ENCODE peak calls at places on chromosome 7, in five cellular contexts. K is esophagus squamous epithelium, Z is thoracic aorta, W is dorsolateral prefrontal cortex, O is tibial artery. V is an unnamed sample.

GRCh38 chr7:129144095-129144833 is at the start of gene TSPAN33:
- DNase-seq in K (no peak), Z (no peak), W (peak), O (peak), V (peak)

GRCh38 chr7:41538810-41539724 is 163.8 kb downstream of the INHBA start:
- DNase-seq in K (no peak), Z (no peak), W (no peak), O (no peak), V (no peak)

GRCh38 chr7:129225206-129225930 is 538 bp downstream of the AHCYL2 start:
- DNase-seq in K (no peak), Z (no peak), W (peak), O (peak), V (peak)

GRCh38 chr7:45292481-45292880 is 134.9 kb downstream of the RAMP3 start:
- DNase-seq in K (no peak), Z (no peak), W (no peak), O (no peak), V (no peak)

GRCh38 chr7:140314571-140315480 is 83.5 kb downstream of the SLC37A3 start:
- DNase-seq in K (no peak), Z (no peak), W (peak), O (no peak), V (no peak)

GRCh38 chr7:104136561-104136960 is 71.3 kb downstream of the ORC5 start:
- DNase-seq in K (no peak), Z (no peak), W (no peak), O (no peak), V (no peak)

GRCh38 chr7:66503551-66504031 is 125.1 kb upstream of the KCTD7 start:
- DNase-seq in K (no peak), Z (no peak), W (no peak), O (no peak), V (no peak)

GRCh38 chr7:114298011-114298410 is 116.6 kb upstream of the FOXP2 start:
- DNase-seq in K (no peak), Z (no peak), W (no peak), O (no peak), V (no peak)

GRCh38 chr7:132488634-132489302 is 87.5 kb downstream of the PLXNA4 start:
- DNase-seq in K (no peak), Z (no peak), W (no peak), O (no peak), V (no peak)

GRCh38 chr7:473211-473734 is 46.4 kb downstream of the PDGFA start:
- DNase-seq in K (no peak), Z (no peak), W (no peak), O (peak), V (no peak)

GRCh38 chr7:147607151-147607800 is 983.3 kb upstream of the C7orf33 start:
- DNase-seq in K (no peak), Z (no peak), W (no peak), O (no peak), V (no peak)

GRCh38 chr7:54904130-54904529 is 114.7 kb upstream of the EGFR start:
- DNase-seq in K (no peak), Z (no peak), W (no peak), O (peak), V (no peak)

GRCh38 chr7:86846494-86847190 is 202.9 kb downstream of the GRM3 start:
- DNase-seq in K (no peak), Z (no peak), W (no peak), O (no peak), V (no peak)

GRCh38 chr7:99476107-99476506 is 3.4 kb downstream of the ZNF789 start:
- DNase-seq in K (no peak), Z (no peak), W (no peak), O (no peak), V (no peak)

GRCh38 chr7:50718876-50719275 is 63.8 kb downstream of the GRB10 start:
- DNase-seq in K (no peak), Z (no peak), W (no peak), O (no peak), V (no peak)

GRCh38 chr7:1432411-1433082 is 26.7 kb downstream of the MICALL2 start:
- DNase-seq in K (no peak), Z (peak), W (peak), O (peak), V (no peak)

GRCh38 chr7:1197997-1198632 is 34.6 kb upstream of the UNCX start:
- DNase-seq in K (no peak), Z (no peak), W (no peak), O (no peak), V (no peak)

GRCh38 chr7:75738975-75739795 is 444 bp upstream of the HIP1 start:
- DNase-seq in K (peak), Z (peak), W (peak), O (peak), V (peak)
- H3K4me3 ChIP-seq in K (peak), Z (peak), W (peak), O (peak), V (peak)

GRCh38 chr7:119949053-119949452 is 323.9 kb upstream of the KCND2 start:
- DNase-seq in K (no peak), Z (no peak), W (no peak), O (no peak), V (no peak)
- H3K4me3 ChIP-seq in K (no peak), Z (no peak), W (no peak), O (no peak), V (no peak)

GRCh38 chr7:108456845-108457540 is 757 bp upstream of the NRCAM start:
- DNase-seq in K (no peak), Z (no peak), W (no peak), O (no peak), V (no peak)
- H3K4me3 ChIP-seq in K (peak), Z (peak), W (peak), O (no peak), V (peak)

DNA sequence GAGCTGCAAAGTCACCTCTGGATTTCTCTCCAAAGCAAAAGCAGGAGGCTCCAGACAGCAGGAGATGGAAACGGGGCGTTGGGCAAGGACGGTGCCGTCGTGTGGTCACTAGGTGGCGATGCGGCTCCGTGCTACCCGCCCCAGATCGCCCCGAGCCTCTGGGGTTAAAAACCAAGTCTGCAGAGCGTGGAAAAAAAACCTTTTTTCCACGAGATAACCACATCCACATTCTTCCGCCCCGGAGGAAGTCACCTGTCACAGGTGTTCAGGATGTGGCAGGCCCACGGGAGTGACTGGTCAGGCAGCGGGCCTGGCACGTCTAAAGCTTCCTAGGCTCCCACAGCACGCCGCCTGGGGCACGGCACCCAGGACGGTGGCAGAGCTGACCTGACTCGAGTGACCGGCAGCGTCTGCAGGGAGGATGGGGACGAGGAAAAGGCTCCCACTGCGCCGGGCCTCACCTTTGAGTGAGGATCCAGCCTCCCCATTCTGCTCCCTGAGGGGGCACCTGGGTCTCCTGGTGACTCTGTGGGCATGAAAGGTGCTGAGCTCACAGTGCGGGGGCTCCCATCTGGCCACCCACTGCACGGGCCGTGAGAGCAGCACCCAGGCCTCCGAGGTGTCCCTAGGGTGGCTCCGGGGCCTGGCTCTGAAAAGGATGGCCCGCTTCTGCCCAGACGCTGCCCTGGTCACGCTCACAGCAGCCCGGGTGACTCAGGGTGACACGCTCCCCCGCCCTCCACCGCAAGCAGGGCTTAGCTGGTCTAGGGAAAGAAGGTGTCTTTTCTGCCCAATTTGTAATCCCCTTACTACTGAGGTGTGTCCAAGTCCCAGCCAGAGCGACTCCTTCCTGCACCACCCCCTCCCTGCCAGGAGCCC is 71.3 kb upstream of the TNRC18 start:
- DNase-seq in K (no peak), Z (no peak), W (peak), O (peak), V (peak)
- H3K4me3 ChIP-seq in K (no peak), Z (peak), W (peak), O (peak), V (peak)

GRCh38 chr7:30647589-30647988 is 34.7 kb downstream of the CRHR2 start:
- DNase-seq in K (no peak), Z (no peak), W (no peak), O (no peak), V (peak)

GRCh38 chr7:30646154-30646553 is 36.1 kb downstream of the CRHR2 start:
- DNase-seq in K (no peak), Z (no peak), W (no peak), O (no peak), V (no peak)

GRCh38 chr7:30645661-30646060 is 36.6 kb downstream of the CRHR2 start:
- DNase-seq in K (no peak), Z (no peak), W (no peak), O (no peak), V (no peak)

DNA sequence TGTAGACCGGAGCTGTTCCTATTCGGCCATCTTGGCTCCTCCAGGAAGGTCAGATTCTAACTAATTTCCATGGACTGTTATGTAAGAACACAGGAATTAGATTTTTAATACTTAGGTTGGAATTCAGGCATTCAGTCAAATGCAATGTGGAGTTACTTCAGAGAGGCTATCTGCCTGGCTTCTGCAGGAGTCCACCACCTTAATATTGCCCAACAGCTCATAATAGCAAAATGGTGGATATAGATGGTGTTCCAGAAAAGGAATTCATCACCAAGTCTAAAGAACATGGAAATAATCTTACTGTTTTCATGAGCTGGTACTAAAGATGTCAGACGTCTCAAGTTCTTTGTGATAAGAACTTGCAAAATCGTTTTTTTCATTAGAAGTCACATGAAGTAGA is 39.5 kb downstream of the CRHR2 start:
- DNase-seq in K (no peak), Z (no peak), W (no peak), O (no peak), V (no peak)
- H3K4me3 ChIP-seq in K (no peak), Z (no peak), W (no peak), O (no peak), V (no peak)

DNA sequence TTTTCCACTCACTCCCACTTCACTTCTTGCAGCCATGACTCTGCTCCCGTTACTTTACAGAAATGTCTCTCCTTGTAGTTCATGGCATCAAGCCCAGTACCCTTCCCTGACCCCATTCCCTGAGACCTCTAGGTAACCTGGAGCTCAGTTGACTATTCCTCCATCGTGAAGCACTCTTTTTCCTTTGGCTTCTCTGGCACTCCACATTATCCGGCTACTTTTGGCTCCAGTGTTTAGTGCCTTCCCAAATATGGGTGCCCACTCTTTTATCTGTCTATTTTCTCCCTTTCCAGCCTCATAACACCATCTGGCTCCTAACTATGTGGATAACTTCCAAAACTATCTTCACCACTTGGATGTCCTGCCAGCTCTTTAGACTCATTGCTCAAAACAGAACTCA is 744.7 kb upstream of the GALNT17 start:
- DNase-seq in K (no peak), Z (no peak), W (no peak), O (peak), V (no peak)
- H3K4me3 ChIP-seq in K (no peak), Z (no peak), W (no peak), O (no peak), V (no peak)

GRCh38 chr7:141975806-141976523 is 2.4 kb upstream of the TAS2R38 start:
- DNase-seq in K (no peak), Z (no peak), W (peak), O (peak), V (no peak)
- H3K4me3 ChIP-seq in K (no peak), Z (peak), W (peak), O (no peak), V (peak)

GRCh38 chr7:73768661-73769480 is 1.2 kb downstream of the CLDN3 start:
- DNase-seq in K (no peak), Z (no peak), W (no peak), O (no peak), V (no peak)
- H3K4me3 ChIP-seq in K (no peak), Z (peak), W (peak), O (no peak), V (no peak)

GRCh38 chr7:2528481-2529095 is 9.0 kb downstream of the LFNG start:
- DNase-seq in K (no peak), Z (no peak), W (no peak), O (no peak), V (no peak)
- H3K4me3 ChIP-seq in K (no peak), Z (no peak), W (no peak), O (no peak), V (no peak)

V was measured in ascending aorta.